ENCODE peak calls at places on chromosomes 3 and 15, in eight cellular contexts. H, G, D, A, K, Z, Y and M are unnamed samples.

GRCh38 chr15:74132681-74133070 is 2.3 kb downstream of the ISLR2 start:
- DNase-seq in A (no peak), D (no peak), G (no peak), Z (no peak), H (peak; percentile 24), K (no peak), Y (no peak), M (no peak)

GRCh38 chr15:42450434-42450790 is 40.5 kb downstream of the ZNF106 start:
- DNase-seq in K (no peak), D (no peak), Z (no peak), H (no peak), Y (no peak), G (no peak), A (no peak), M (no peak)

GRCh38 chr3:69166446-69166845 is 44.1 kb upstream of the LMOD3 start:
- DNase-seq in Y (no peak), G (no peak), D (no peak), Z (no peak), H (no peak), K (no peak), A (no peak), M (no peak)

GRCh38 chr15:81540909-81541308 is 166.9 kb upstream of the TMC3 start:
- DNase-seq in G (no peak), Y (no peak), Z (no peak), D (no peak), K (no peak), H (no peak), A (no peak), M (no peak)

GRCh38 chr3:15205934-15206661 is at the start of gene CAPN7:
- DNase-seq in H (peak; percentile 91), Z (peak; percentile 86), K (peak; percentile 89), A (peak; percentile 98), G (peak; percentile 92), Y (peak; percentile 95), D (peak; percentile 80), M (peak; percentile 92)

GRCh38 chr3:11591006-11591360 is 52.7 kb downstream of the VGLL4 start:
- DNase-seq in Y (no peak), A (no peak), G (no peak), Z (no peak), H (peak; percentile 60), D (no peak), K (peak; percentile 44), M (peak; percentile 56)

GRCh38 chr15:82986442-82986780 is 401 bp downstream of the RAMAC start:
- DNase-seq in Z (peak; percentile 16), K (peak; percentile 36), D (no peak), H (peak; percentile 22), G (peak; percentile 25), Y (no peak), A (no peak), M (no peak)

GRCh38 chr15:90465140-90465929 is 64.4 kb upstream of the CRTC3 start:
- DNase-seq in Y (no peak), A (no peak), Z (peak; percentile 70), G (no peak), D (no peak), K (peak; percentile 96), H (peak; percentile 81), M (peak; percentile 42)

DNA sequence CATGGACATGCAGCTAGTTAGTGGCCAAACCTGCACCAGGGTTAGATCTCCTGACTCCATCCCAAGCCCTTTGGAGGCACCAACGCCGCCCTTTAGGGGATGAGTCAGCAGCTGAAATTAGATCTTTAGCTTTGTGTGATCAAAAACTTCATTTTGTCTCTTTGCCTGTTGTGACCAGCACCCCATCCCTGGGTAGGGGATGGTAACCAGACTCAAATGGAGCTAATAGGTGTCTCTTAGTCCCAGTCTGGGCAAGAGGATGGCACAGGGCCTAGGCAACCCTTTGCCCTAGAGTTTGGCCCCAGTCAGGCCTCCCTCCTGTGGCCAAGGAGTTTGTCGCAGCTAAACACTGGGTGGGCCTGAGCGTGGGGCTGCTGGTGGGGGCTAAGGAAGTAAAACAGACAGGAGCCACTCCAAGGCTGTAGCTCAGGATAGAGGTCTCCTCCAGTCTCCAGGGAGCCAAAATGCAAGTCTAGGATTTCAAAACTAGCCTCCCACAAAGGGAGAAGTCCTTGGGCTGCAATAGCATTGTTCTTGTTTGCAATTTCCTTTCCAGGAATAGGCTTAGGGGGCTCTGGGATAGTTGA is 105.1 kb downstream of the CPN2 start:
- DNase-seq in G (no peak), K (no peak), Y (no peak), Z (no peak), H (no peak), A (peak; percentile 17), D (no peak), M (no peak)
- TF ChIP-seq CTCF in G (no peak), K (no peak), Y (no peak), Z (no peak), H (no peak), A (no peak), D (no peak), M (no peak)

GRCh38 chr3:127709320-127710060 is 36.7 kb downstream of the ABTB1 start:
- DNase-seq in A (no peak), Z (peak; percentile 34), Y (no peak), H (peak; percentile 66), G (no peak), K (no peak), D (no peak), M (no peak)
- TF ChIP-seq CTCF in A (no peak), Z (no peak), Y (no peak), H (no peak), G (no peak), K (no peak), D (no peak), M (no peak)

DNA sequence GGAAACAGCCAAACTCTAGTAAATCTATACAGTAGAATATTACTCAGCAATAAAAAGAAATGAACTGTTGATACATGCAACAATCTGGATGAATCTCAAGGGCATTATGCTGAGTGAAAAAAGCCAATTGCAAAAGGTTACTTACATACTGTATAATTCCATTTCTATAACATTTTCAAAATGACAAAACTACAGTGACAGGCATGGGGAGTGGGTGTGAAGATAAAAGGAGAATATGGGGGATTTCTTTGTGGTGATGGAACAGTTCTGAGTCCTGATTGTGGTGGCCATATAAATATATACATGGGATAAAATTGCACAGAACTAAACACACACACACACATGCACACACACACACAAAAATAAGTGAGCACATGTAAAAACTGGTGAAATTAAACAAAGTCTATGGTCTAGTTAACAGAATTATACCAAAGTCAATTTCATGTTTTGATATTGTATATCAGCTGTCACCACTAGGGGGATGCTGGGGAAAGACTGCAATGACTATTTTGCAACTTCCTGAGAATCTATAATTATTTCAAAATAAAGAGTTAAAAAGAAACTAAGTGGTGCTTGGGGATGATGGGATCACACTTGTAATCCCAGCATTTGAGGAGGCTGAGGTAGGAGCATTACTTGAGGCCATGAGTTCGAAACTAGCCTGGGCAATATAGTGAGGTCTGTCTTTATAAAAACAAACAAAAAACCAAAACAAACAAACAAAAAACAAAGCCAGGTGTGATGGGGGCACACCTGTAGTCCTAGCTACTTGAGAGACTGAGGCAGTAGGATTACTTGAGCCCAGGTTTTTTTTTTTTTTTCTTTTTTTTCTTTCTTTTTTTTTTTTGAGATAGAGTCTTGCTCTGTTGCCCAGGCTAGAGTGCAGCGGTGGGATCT is 66.0 kb downstream of the SPTSSB start:
- DNase-seq in D (no peak), K (peak; percentile 44), H (peak; percentile 27), G (no peak), Y (no peak), Z (peak; percentile 47), A (no peak), M (peak; percentile 10)
- TF ChIP-seq CTCF in D (peak; percentile 77), K (peak; percentile 85), H (peak; percentile 67), G (peak; percentile 79), Y (no peak), Z (peak; percentile 82), A (no peak), M (peak; percentile 84)

GRCh38 chr3:54837964-54838363 is 89.9 kb downstream of the LRTM1 start:
- DNase-seq in D (no peak), A (no peak), H (peak; percentile 41), Y (no peak), Z (peak; percentile 32), K (peak; percentile 19), G (no peak), M (peak; percentile 45)
- TF ChIP-seq CTCF in D (peak; percentile 34), A (no peak), H (peak; percentile 48), Y (peak; percentile 25), Z (peak; percentile 23), K (no peak), G (no peak), M (peak; percentile 65)

DNA sequence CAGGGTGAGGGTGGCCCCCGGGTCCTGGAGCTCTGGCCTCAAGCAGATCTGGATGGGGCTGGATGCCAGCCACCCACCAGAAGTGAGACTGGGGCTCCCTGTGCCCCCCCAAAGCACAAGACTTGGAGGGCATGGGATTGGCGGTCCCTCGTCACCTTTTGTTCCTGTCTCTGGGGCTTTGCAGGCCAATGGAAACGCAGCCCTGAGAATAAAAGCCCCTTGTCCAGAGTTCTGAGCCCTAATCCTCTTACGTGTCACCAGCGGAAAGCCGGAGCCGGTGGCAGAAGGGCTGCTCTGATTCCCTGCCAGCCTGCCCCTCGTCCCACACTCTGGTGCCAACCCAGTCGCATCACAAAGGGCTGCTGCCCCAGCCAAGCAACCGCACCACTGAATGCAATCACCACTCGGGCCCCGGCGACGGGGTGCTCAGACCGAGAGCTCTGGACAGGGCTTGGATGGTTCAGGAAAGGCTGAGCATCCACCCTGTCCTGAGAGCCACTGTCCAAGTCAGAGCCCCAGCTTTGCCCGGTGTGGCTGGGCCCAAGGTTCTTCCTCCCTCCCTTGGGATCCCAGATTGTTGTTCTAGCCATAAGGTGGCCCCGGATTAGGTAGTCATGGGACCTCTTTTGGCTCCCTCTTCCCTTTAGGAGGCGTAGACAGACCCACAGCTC is 22.8 kb upstream of the ELP6 start:
- DNase-seq in Z (no peak), Y (peak; percentile 68), A (no peak), H (no peak), D (no peak), K (no peak), G (no peak), M (no peak)
- TF ChIP-seq CTCF in Z (no peak), Y (no peak), A (no peak), H (no peak), D (no peak), K (no peak), G (no peak), M (no peak)

GRCh38 chr3:182618085-182618732 is 175.1 kb upstream of the ATP11B start:
- DNase-seq in A (no peak), H (no peak), K (peak; percentile 2), G (no peak), D (no peak), Z (peak; percentile 2), Y (no peak), M (no peak)
- TF ChIP-seq CTCF in A (no peak), H (peak; percentile 12), K (peak; percentile 17), G (no peak), D (no peak), Z (peak; percentile 32), Y (peak; percentile 38), M (peak; percentile 49)

GRCh38 chr3:121488628-121489027 is 57.2 kb downstream of the POLQ start:
- DNase-seq in D (no peak), A (no peak), H (no peak), Y (no peak), K (no peak), Z (no peak), G (no peak), M (no peak)
- TF ChIP-seq CTCF in D (no peak), A (no peak), H (no peak), Y (no peak), K (no peak), Z (peak; percentile 6), G (no peak), M (peak; percentile 35)